ENCODE peak calls at places on chromosomes 11 and 22, in four cellular contexts. H is spleen, I is fibroblast of lung, P is cardiac muscle cell. V is an unnamed sample.

GRCh38 chr11:17277024-17277584 is 565 bp downstream of the NUCB2 start:
- DNase-seq in P (no peak), H (no peak), I (peak; percentile 57), V (no peak)

GRCh38 chr11:70333206-70333605 is 62.7 kb downstream of the PPFIA1 start:
- DNase-seq in P (peak; percentile 42), I (peak; percentile 92), H (no peak), V (no peak)

GRCh38 chr11:122205036-122205435 is 89.0 kb upstream of the BLID start:
- DNase-seq in P (no peak), H (no peak), I (no peak), V (no peak)

GRCh38 chr11:2779981-2780849 is 80.4 kb upstream of the KCNQ1OT1 start:
- DNase-seq in P (no peak), H (peak; percentile 88), I (peak; percentile 12), V (no peak)

GRCh38 chr11:36427079-36427478 is 83.0 kb downstream of the TRAF6 start:
- DNase-seq in I (peak; percentile 58), P (no peak), H (no peak), V (no peak)

GRCh38 chr11:65316979-65317786 is 2.5 kb downstream of the CDC42EP2 start:
- DNase-seq in I (peak; percentile 90), H (no peak), P (no peak), V (peak; percentile 76)

GRCh38 chr11:65774525-65775306 is 6.1 kb downstream of the AP5B1 start:
- DNase-seq in P (no peak), I (no peak), H (peak; percentile 69), V (no peak)

GRCh38 chr11:12116425-12117032 is 6.1 kb downstream of the MICAL2 start:
- DNase-seq in H (no peak), I (no peak), P (no peak), V (no peak)

GRCh38 chr11:18720086-18720810 is 5.7 kb downstream of the IGSF22 start:
- DNase-seq in P (no peak), I (no peak), H (no peak), V (no peak)

GRCh38 chr11:95242990-95243590 is 12.1 kb upstream of the SESN3 start:
- DNase-seq in P (no peak), I (no peak), H (no peak), V (no peak)

GRCh38 chr11:116605543-116605942 is 167.2 kb downstream of the BUD13 start:
- DNase-seq in P (peak; percentile 89), I (no peak), H (no peak), V (peak; percentile 5)

GRCh38 chr11:78101073-78101472 is 21.4 kb upstream of the NDUFC2 start:
- DNase-seq in H (no peak), I (peak; percentile 18), P (no peak), V (no peak)

GRCh38 chr11:46564459-46564858 is 29.4 kb downstream of the AMBRA1 start:
- DNase-seq in I (peak; percentile 52), H (no peak), P (no peak), V (no peak)

GRCh38 chr11:60767388-60767811 is 10.7 kb downstream of the MS4A15 start:
- DNase-seq in I (no peak), H (peak; percentile 70), P (no peak), V (no peak)

GRCh38 chr22:29977107-29977506 is 94.1 kb downstream of the MTMR3 start:
- DNase-seq in P (no peak), H (no peak), I (no peak), V (no peak)

GRCh38 chr11:85619497-85619896 is 7.6 kb downstream of the DLG2 start:
- DNase-seq in H (no peak), I (no peak), P (no peak), V (no peak)

GRCh38 chr11:60116996-60117790 is 28.7 kb downstream of the MS4A2 start:
- DNase-seq in P (no peak), H (no peak), I (no peak), V (no peak)

GRCh38 chr11:62839050-62840015 is at the start of gene WDR74:
- DNase-seq in I (peak; percentile 92), H (peak; percentile 100), P (peak; percentile 95), V (peak; percentile 73)

GRCh38 chr11:73972620-73973449 is 9.8 kb downstream of the UCP2 start:
- DNase-seq in H (peak; percentile 74), I (no peak), P (no peak), V (no peak)

GRCh38 chr22:46688949-46689348 is 49.1 kb downstream of the CERK start:
- DNase-seq in P (no peak), I (no peak), H (no peak), V (no peak)

GRCh38 chr11:44326615-44327475 is 16.9 kb upstream of the ALX4 start:
- DNase-seq in I (no peak), H (peak; percentile 51), P (no peak), V (no peak)

GRCh38 chr11:114183041-114183511 is 113.1 kb upstream of the NNMT start:
- DNase-seq in I (no peak), H (peak; percentile 89), P (no peak), V (no peak)

GRCh38 chr11:60457576-60457975 is 1.9 kb downstream of the MS4A1 start:
- DNase-seq in H (no peak), P (no peak), I (no peak), V (no peak)

GRCh38 chr11:134052988-134053945 is 15.6 kb upstream of the JAM3 start:
- DNase-seq in H (no peak), I (no peak), P (no peak), V (no peak)

GRCh38 chr11:109697140-109697843 is 275.3 kb downstream of the C11orf87 start:
- DNase-seq in I (peak; percentile 54), H (peak; percentile 47), P (peak; percentile 68), V (no peak)

GRCh38 chr11:71305451-71306125 is 53.2 kb upstream of the SHANK2 start:
- DNase-seq in I (no peak), P (no peak), H (peak; percentile 60), V (no peak)

DNA sequence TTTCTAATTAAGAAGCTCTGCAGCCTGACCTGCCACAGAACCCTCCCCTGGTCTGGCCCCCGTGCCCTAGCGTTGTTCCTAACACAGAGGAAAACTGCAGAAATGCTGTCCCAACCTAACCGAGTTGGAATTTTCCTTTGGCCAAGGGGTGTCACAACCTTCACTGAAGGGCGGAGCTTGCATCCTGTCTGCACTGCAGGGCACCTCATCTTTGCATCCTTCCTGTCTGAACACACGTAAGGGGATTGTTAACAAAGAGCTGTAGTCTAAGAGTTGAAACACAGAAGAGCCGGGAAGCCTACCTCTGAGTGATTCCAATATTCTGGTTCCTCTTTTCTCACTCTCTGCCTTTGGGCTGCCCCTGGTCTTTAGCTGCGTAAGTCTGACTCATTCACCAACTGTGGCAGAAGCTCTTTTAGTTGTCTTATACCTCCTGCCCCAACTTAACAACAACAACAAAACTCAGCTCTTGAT is 1.6 kb downstream of the DIXDC1 start:
- DNase-seq in I (peak; percentile 41), H (no peak), P (no peak), V (no peak)
- H3K4me3 ChIP-seq in I (no peak overlapping the region), H (no peak overlapping the region), P (no peak overlapping the region), V (peak overlapping the region; percentile 12)

GRCh38 chr11:75376175-75376574 is 23.1 kb upstream of the RPS3 start:
- DNase-seq in I (no peak), P (no peak), H (no peak), V (no peak)
- TF ChIP-seq CTCF in I (no peak), P (peak; percentile 11), H (no peak), V (no peak)

DNA sequence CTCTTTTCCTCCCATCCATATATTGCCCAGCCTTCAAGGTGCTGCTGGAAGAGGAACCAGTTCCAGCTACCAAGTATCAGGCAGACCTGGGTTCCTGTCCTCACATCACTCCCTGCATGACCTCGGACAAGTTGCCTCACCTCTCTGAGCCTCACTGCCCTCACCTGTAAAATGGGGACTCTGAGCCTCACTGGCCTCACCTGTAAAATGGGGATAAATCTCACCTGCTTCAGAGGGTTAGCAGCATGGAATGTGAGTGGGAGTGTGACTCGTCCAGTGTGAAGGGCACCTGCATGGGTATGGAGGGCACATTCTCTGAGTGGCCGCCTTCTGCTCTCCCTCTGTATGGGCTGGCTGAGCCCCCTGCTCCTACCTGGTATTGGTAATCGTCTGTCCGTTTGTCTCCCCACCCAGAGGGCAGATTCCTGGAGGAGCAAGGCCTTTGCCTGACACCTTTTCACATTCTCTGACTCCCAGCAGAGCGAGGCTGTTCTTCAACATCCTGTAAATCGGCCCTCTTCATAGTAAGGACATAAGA is 3.7 kb downstream of the GRIK4 start:
- DNase-seq in P (no peak), I (no peak), H (peak; percentile 38), V (no peak)
- H3K27me3 ChIP-seq in P (peaks cover 68% of the 10 kb centered on the region), I (peaks cover 3% of the 10 kb centered on the region), H (peaks cover 14% of the 10 kb centered on the region), V (peaks cover 28% of the 10 kb centered on the region)

GRCh38 chr22:31126128-31126868 is 3.5 kb downstream of the INPP5J start:
- DNase-seq in I (no peak), H (peak; percentile 54), P (no peak), V (no peak)

GRCh38 chr22:31127181-31127772 is 4.5 kb downstream of the INPP5J start:
- DNase-seq in P (no peak), H (peak; percentile 51), I (no peak), V (no peak)

GRCh38 chr22:31125521-31126117 is 2.9 kb downstream of the INPP5J start:
- DNase-seq in H (peak; percentile 49), I (no peak), P (no peak), V (no peak)

GRCh38 chr22:31128156-31128555 is 5.4 kb downstream of the INPP5J start:
- DNase-seq in H (peak; percentile 36), P (no peak), I (no peak), V (no peak)

GRCh38 chr22:31126869-31127175 is 4.1 kb downstream of the INPP5J start:
- DNase-seq in I (no peak), P (no peak), H (peak; percentile 39), V (no peak)
- H3K4me3 ChIP-seq in I (no peak overlapping the region), P (no peak overlapping the region), H (no peak overlapping the region), V (no peak overlapping the region)

DNA sequence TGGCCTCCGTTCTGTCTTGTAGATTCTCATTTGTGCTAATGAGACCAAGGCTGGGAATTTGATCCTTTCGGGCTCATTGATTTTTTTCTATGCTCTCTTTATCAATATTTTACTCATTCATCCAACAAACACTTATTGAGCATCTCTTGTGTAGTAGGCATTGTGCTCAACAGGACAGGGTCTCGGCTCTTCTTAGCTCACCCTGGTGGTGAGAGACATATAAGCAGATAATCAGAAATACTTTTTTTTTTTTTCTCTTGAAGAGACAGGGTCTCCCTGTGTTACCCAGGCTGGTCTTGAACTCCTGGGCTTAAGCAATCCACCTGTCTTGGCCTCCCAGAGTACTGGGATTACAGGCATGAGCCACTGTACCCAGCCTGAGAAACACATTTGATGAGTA is 48.0 kb upstream of the SLC5A1 start:
- DNase-seq in I (no peak), H (no peak), P (no peak), V (no peak)
- TF ChIP-seq CTCF in I (no peak), H (no peak), P (peak; percentile 13), V (no peak)